ENCODE peak calls at places on chromosomes 2 and 18, in five cellular contexts. K is IMR-90, X is K562, L is GM12878, T is SK-N-SH. M is an unnamed sample.

GRCh38 chr2:79511320-79511951 is 1.4 kb upstream of the CTNNA2 start:
- DNase-seq in K (peak; percentile 28), X (peak; percentile 61), L (no peak), T (no peak), M (no peak)

GRCh38 chr2:18167871-18168270 is 289.4 kb downstream of the KCNS3 start:
- DNase-seq in K (no peak), X (no peak), L (no peak), T (no peak), M (no peak)

GRCh38 chr2:38268691-38269309 is 108.3 kb downstream of the ATL2 start:
- DNase-seq in K (peak; percentile 91), X (no peak), L (no peak), T (no peak), M (no peak)

GRCh38 chr2:200408428-200409311 is 101.2 kb downstream of the KCTD18 start:
- DNase-seq in K (peak; percentile 97), X (peak; percentile 48), L (no peak), T (no peak), M (peak; percentile 47)

GRCh38 chr2:20205915-20206524 is 18.9 kb downstream of the SDC1 start:
- DNase-seq in K (no peak), X (no peak), L (no peak), T (no peak), M (no peak)

GRCh38 chr18:50775207-50775606 is 44.6 kb downstream of the MRO start:
- DNase-seq in K (no peak), X (peak; percentile 28), L (no peak), T (no peak), M (no peak)

GRCh38 chr2:237732790-237733349 is 65.7 kb upstream of the RBM44 start:
- DNase-seq in K (no peak), X (peak; percentile 5), L (no peak), T (peak; percentile 47), M (no peak)

GRCh38 chr18:58044370-58045264 is 591 bp downstream of the NEDD4L start:
- DNase-seq in K (peak; percentile 34), X (peak; percentile 36), L (no peak), T (peak; percentile 67), M (peak; percentile 32)

GRCh38 chr2:16172324-16173175 is 232.2 kb downstream of the MYCN start:
- DNase-seq in K (no peak), X (no peak), L (no peak), T (no peak), M (no peak)

GRCh38 chr2:102046135-102046901 is 54.6 kb downstream of the IL1R2 start:
- DNase-seq in K (peak; percentile 89), X (no peak), L (no peak), T (no peak), M (no peak)

GRCh38 chr2:127414855-127415592 is 3.2 kb upstream of the PROC start:
- DNase-seq in K (no peak), X (no peak), L (no peak), T (no peak), M (no peak)

GRCh38 chr2:226868331-226868730 is 32.5 kb downstream of the RHBDD1 start:
- DNase-seq in K (peak; percentile 32), X (no peak), L (no peak), T (no peak), M (no peak)
- TF ChIP-seq RCOR1 in K (no peak), X (no peak), L (no peak), T (no peak), M (no peak)

GRCh38 chr2:171530378-171530777 is 8.1 kb downstream of the CYBRD1 start:
- DNase-seq in K (no peak), X (no peak), L (no peak), T (no peak), M (no peak)

GRCh38 chr2:171531836-171532450 is 9.7 kb downstream of the CYBRD1 start:
- DNase-seq in K (peak; percentile 49), X (no peak), L (no peak), T (no peak), M (no peak)

GRCh38 chr2:171529914-171530313 is 7.6 kb downstream of the CYBRD1 start:
- DNase-seq in K (no peak), X (peak; percentile 69), L (no peak), T (no peak), M (peak; percentile 8)

GRCh38 chr2:171531291-171531690 is 9.0 kb downstream of the CYBRD1 start:
- DNase-seq in K (peak; percentile 87), X (peak; percentile 41), L (no peak), T (no peak), M (no peak)
- TF ChIP-seq RCOR1 in K (no peak), X (no peak), L (no peak), T (no peak), M (no peak)

DNA sequence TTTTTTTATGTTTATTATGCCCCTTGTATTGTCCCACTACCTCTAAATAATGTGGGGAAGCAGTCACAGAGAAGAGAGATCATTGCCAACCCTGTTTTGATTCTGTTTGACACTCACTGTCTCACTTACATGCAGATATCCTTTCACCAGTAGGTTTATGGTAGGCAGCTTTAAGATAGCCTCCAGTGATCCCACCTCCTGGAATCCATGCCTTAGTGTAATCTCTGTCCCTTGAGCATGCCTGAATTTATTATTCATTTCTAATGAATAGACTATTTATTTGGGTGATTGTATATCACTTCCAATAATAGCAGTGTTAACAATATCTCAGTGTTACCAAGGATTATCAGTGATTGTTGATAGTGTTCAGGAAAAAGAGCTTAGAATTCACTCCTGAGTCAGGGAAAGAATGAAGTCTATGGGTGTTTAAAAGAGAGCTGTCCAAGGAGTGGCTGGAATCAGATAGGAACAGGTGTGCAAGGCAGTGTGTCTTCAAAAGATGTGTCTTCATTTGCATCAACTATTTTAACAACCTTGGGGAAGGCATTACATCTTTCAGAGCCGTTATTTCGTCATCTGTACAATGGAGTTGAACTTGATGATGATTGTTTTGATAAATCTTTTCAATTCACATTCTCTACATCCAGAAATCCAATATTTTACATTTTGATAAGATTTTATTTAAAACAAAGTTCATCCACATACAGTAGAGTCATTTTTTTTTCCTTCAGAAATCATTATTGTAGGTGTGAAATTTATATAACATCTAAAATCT is 31.9 kb downstream of the PKP4 start:
- DNase-seq in K (no peak), X (no peak), L (no peak), T (no peak), M (no peak)
- TF ChIP-seq RCOR1 in K (no peak), X (no peak), L (no peak), T (no peak), M (no peak)

DNA sequence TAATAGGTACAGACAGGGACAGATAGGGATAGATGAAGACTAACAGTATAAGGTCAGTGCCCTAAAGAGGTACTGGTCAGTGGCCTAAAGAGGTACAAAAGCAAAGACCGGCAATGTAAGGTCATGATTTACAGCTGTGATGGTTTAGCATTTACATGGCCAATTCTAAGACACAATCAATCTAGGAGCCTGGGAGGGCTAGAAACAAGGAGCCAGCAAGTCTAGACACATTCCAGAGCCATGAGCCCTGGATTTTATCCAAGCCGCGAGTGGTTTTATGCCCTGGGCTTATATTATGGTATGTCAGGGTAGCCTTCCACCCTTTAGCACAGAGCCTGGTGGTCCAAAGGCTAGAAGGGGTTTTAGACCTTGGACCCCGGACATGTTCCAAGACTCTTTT is 124.2 kb downstream of the CBLN2 start:
- DNase-seq in K (no peak), X (no peak), L (no peak), T (no peak), M (no peak)
- TF ChIP-seq RCOR1 in K (no peak), X (no peak), L (no peak), T (no peak), M (no peak)

DNA sequence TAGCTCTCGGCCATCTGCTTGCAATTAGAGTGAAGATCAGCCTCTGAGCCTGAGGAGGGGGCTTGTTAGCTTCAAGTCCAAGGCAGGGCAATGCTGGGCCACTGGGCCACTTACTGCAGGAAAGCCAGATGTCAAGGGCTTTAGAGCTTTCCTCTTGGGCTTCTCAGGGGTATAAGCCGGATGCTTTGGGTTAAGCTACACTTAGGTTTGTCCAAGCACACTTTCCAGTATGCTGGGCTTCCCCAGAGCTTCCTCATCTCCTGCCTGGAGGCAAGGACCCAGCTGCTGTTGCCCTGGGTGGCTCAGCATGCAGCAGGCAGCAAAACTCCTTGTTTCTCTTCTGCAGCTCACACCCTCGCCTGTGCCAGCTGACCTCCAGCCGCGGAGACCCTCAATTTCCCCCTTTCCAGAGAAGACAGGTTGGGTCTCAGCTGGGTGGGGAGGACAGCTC is 29.0 kb upstream of the ATOH8 start:
- DNase-seq in K (no peak), X (no peak), L (no peak), T (no peak), M (no peak)
- TF ChIP-seq RCOR1 in K (no peak), X (no peak), L (no peak), T (no peak), M (no peak)

GRCh38 chr2:178328037-178328436 is 122.9 kb downstream of the PRKRA start:
- DNase-seq in K (peak; percentile 77), X (no peak), L (no peak), T (no peak), M (no peak)
- TF ChIP-seq RCOR1 in K (no peak), X (no peak), L (no peak), T (no peak), M (no peak)